ENCODE peak calls at places on chromosomes 5 and 9, in five cellular contexts. H is K562, E is GM12878, K is HepG2, U is IMR-90. L is an unnamed sample.
A peak's percentile ranks its signal among the peaks of the same experiment; 100 is the strongest.

GRCh38 chr5:104370523-104370922 is 807.9 kb upstream of the NUDT12 start:
- DNase-seq in H (no peak), E (no peak), K (no peak), U (no peak), L (no peak)

GRCh38 chr9:81363916-81364480 is 325.3 kb downstream of the TLE1 start:
- DNase-seq in H (no peak), E (no peak), K (no peak), U (no peak), L (no peak)

GRCh38 chr5:111134080-111134479 is 41.9 kb downstream of the WDR36 start:
- DNase-seq in H (no peak), E (no peak), K (no peak), U (peak; percentile 73), L (no peak)

GRCh38 chr5:113147088-113147487 is 170.5 kb downstream of the DCP2 start:
- DNase-seq in H (no peak), E (no peak), K (no peak), U (peak; percentile 99), L (no peak)

GRCh38 chr5:1758574-1758973 is 41.1 kb downstream of the MRPL36 start:
- DNase-seq in H (no peak), E (no peak), K (no peak), U (no peak), L (no peak)

GRCh38 chr9:109590945-109591344 is 92.8 kb upstream of the PTPN3 start:
- DNase-seq in H (no peak), E (no peak), K (no peak), U (no peak), L (no peak)

GRCh38 chr9:110255064-110255416 is 1.3 kb downstream of the TXN start:
- DNase-seq in H (no peak), E (no peak), K (no peak), U (no peak), L (peak; percentile 27)

GRCh38 chr5:7705261-7705660 is 145.7 kb downstream of the CFAP90 start:
- DNase-seq in H (no peak), E (no peak), K (no peak), U (no peak), L (no peak)

GRCh38 chr5:956941-957729 is 51.5 kb upstream of the NKD2 start:
- DNase-seq in H (peak; percentile 48), E (no peak), K (peak; percentile 77), U (peak; percentile 90), L (peak; percentile 28)

GRCh38 chr5:103450333-103451061 is 112.1 kb downstream of the NUDT12 start:
- DNase-seq in H (no peak), E (no peak), K (no peak), U (peak; percentile 88), L (no peak)

GRCh38 chr5:178112545-178112944 is 787 bp upstream of the N4BP3 start:
- DNase-seq in H (no peak), E (no peak), K (no peak), U (no peak), L (no peak)
- H3K4me3 ChIP-seq in H (peak overlapping the region; percentile 66), E (peak overlapping the region; percentile 88), K (no peak overlapping the region), U (no peak overlapping the region), L (no peak overlapping the region)

GRCh38 chr9:127033784-127034183 is 88.7 kb downstream of the ANGPTL2 start:
- DNase-seq in H (no peak), E (no peak), K (no peak), U (peak; percentile 70), L (no peak)
- TF ChIP-seq MXI1 in H (no peak), E (no peak), K (no peak), U (no peak), L (no peak)

GRCh38 chr5:132749506-132749905 is 2.3 kb downstream of the CCNI2 start:
- DNase-seq in H (no peak), E (no peak), K (no peak), U (no peak), L (peak; percentile 10)

GRCh38 chr5:132748522-132749000 is 1.3 kb downstream of the CCNI2 start:
- DNase-seq in H (no peak), E (no peak), K (no peak), U (no peak), L (peak; percentile 4)

GRCh38 chr5:132746592-132747063 is 598 bp upstream of the CCNI2 start:
- DNase-seq in H (no peak), E (no peak), K (no peak), U (no peak), L (no peak)

GRCh38 chr5:132747064-132747692 is at the start of gene CCNI2:
- DNase-seq in H (no peak), E (no peak), K (no peak), U (no peak), L (peak; percentile 87)

DNA sequence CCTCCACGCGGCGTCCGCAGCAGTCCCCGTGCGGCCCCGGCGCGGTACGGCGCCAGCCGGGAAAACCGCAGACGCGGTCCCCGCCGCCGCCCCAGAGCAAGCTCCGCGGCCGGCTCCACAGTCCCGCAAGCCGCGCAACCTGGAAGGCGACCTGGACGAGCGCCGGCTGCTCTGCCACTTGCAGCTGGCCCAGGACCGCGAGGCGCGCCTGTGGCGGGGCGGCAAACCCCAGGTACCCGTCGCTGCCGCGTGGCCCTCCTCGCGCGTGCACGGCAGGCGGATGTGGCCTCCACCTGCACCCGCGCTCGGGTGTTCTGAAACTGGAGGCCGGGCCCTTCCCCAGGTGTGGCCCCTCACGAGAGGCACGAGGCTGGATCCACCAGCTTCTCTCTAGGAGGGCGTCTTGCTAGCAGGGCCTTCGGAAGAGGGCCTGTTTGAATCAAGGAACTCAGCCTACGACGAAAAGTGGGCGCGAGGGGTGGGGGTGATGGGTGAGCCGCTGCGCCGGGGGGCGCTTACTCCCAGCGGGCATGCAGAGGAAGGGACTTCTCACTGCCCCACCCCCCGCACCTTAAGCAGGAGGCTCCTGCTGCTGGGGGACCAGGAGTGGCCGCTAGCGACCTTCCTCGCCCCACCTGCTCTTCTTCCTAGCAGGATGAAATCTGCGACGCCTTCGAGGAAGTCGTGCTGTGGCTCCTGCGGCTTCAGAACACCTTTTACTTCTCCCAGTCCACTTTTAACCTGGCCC is 641 bp downstream of the CCNI2 start:
- DNase-seq in H (no peak), E (no peak), K (no peak), U (no peak), L (peak; percentile 24)
- H3K4me3 ChIP-seq in H (no peak overlapping the region), E (peak overlapping the region; percentile 72), K (no peak overlapping the region), U (no peak overlapping the region), L (no peak overlapping the region)

DNA sequence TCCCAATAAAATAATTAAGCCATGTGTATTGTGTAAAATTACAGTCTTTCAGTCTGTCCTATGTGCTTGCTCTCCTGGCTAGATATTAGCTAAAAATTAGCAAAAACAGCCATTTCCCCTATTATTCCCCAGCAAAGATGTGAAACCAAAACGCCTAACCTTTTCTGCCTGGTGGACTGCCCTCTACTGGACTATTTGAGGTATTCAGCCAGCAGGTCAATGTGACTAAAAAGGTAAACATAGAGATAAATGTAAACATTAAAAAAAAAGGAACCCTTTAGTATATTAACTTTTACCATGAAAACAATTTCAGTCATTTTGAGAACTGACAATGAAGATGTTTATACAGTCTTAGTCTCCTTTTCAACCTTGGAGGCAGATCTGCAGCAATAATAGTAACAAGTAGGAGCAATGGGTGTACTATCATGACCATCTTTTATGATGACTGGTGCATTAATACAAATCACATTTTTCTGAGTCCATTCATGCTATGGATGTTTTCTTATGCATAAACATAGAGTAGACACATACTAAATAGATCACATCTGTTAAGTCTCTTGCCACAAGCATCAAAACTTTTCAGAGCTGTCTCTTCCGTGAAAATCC is 10.1 kb downstream of the ATG12 start:
- DNase-seq in H (peak; percentile 37), E (no peak), K (peak; percentile 57), U (peak; percentile 49), L (peak; percentile 46)
- TF ChIP-seq MXI1 in H (no peak), E (no peak), K (no peak), U (no peak), L (no peak)

GRCh38 chr5:149583394-149583793 is 2.1 kb downstream of the ARHGEF37 start:
- DNase-seq in H (no peak), E (no peak), K (no peak), U (no peak), L (no peak)

GRCh38 chr5:149581931-149582768 is 852 bp downstream of the ARHGEF37 start:
- DNase-seq in H (no peak), E (no peak), K (no peak), U (no peak), L (no peak)

GRCh38 chr5:149578896-149579295 is 2.4 kb upstream of the ARHGEF37 start:
- DNase-seq in H (no peak), E (no peak), K (no peak), U (no peak), L (no peak)

GRCh38 chr5:149581192-149581861 is at the start of gene ARHGEF37:
- DNase-seq in H (no peak), E (no peak), K (peak; percentile 12), U (no peak), L (peak; percentile 87)

DNA sequence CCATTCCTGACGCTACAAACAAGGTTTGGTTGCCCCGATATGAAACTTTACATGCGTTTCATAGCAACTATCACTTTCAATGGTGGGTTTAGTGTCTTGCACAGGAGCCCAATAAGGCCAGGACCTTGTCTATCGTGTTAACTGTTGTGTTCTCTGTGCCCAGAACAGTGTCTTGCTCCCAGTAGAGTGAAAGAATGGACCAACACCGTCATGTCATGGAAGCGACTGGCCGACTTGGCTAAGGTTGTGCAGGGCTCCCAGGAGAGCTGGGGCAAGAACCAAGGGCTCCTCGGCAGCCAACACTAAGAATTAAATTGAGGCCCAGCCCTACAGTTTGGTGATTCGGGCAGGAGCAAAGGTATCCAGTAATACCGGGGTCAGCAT is 498 bp upstream of the ARHGEF37 start:
- DNase-seq in H (no peak), E (no peak), K (no peak), U (no peak), L (no peak)
- H3K4me3 ChIP-seq in H (no peak overlapping the region), E (no peak overlapping the region), K (peak overlapping the region; percentile 49), U (peak overlapping the region; percentile 39), L (peak overlapping the region; percentile 52)

GRCh38 chr9:75265525-75265972 is 177.2 kb downstream of the OSTF1 start:
- DNase-seq in H (peak; percentile 38), E (no peak), K (peak; percentile 30), U (peak; percentile 42), L (peak; percentile 28)
- TF ChIP-seq MXI1 in H (no peak), E (no peak), K (no peak), U (no peak), L (no peak)

DNA sequence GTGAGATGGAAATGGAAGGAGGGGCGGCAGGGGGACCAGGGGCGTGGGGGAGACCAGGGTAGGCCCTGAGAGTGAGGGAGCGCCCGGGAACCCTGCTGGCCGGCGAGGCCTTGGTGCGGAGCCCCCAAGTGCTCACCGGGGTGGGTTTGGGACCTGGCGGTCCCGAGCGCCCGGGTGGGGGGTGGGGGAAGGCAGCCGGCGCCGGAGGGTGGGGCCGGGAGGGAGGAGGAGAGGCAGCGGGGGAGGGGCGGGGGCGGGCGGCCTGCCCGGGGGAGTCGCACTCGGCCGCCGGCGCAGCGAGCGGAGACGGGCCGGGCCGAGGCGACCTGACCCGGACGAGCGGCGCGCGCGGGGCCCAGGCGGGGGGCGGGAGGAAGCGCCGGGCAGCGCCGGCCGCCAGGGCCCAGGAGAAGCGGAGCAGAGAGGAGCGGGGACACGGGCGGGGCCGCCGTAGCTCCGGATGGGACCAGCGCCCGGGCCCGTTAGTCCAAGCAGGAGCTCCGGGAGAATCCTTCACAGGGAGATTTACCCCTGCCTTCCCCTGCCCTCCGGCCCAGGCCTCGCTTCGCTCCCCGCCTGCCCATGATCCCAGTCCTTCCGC is at the start of gene NPR2:
- DNase-seq in H (peak; percentile 12), E (no peak), K (no peak), U (peak; percentile 9), L (peak; percentile 71)
- H3K4me3 ChIP-seq in H (no peak within 1 kb of the TSS), E (no peak within 1 kb of the TSS), K (no peak within 1 kb of the TSS), U (peak within 1 kb of the TSS; percentile 89), L (no peak within 1 kb of the TSS)